ENCODE peak calls at places on chromosomes 1 and 21, in ten cellular contexts. C, Y, Q, A, X, O, D, L, U and P are unnamed samples. For H3K27me3, the result is how much of the 10 kb centered on the place peaks cover.

GRCh38 chr21:31340942-31341487 is 3.0 kb downstream of the TIAM1 start:
- DNase-seq in C (no peak), Y (no peak), Q (no peak), A (no peak), X (no peak), O (no peak), D (no peak), L (no peak), U (no peak), P (no peak)

GRCh38 chr1:45018599-45019230 is 6.7 kb downstream of the UROD start:
- DNase-seq in C (no peak), Y (peak), Q (peak), A (peak), X (peak), O (peak), D (peak), L (peak), U (peak), P (no peak)

GRCh38 chr1:93346472-93346991 is 825 bp downstream of the DR1 start:
- DNase-seq in C (no peak), Y (peak), Q (peak), A (peak), X (peak), O (peak), D (peak), L (no peak), U (no peak), P (no peak)

GRCh38 chr21:42781150-42781980 is 98.0 kb downstream of the WDR4 start:
- DNase-seq in C (peak), Y (peak), Q (no peak), A (peak), X (no peak), O (peak), D (peak), L (peak), U (peak), P (no peak)

GRCh38 chr21:44713846-44714245 is 2.5 kb upstream of the TSPEAR start:
- DNase-seq in C (no peak), Y (peak), Q (no peak), A (no peak), X (no peak), O (no peak), D (no peak), L (no peak), U (no peak), P (no peak)

GRCh38 chr1:101178341-101178687 is 58.5 kb upstream of the S1PR1 start:
- DNase-seq in C (no peak), Y (no peak), Q (no peak), A (no peak), X (no peak), O (peak), D (no peak), L (no peak), U (no peak), P (no peak)

GRCh38 chr1:196317535-196318522 is 290.4 kb downstream of the KCNT2 start:
- DNase-seq in C (peak), Y (peak), Q (peak), A (peak), X (no peak), O (peak), D (no peak), L (peak), U (no peak), P (no peak)

GRCh38 chr1:41568204-41568603 is 83.7 kb upstream of the EDN2 start:
- DNase-seq in C (no peak), Y (peak), Q (no peak), A (no peak), X (no peak), O (no peak), D (no peak), L (no peak), U (peak), P (no peak)

GRCh38 chr1:168979303-168979702 is 127.2 kb upstream of the ATP1B1 start:
- DNase-seq in C (peak), Y (no peak), Q (no peak), A (no peak), X (no peak), O (no peak), D (no peak), L (no peak), U (no peak), P (no peak)

GRCh38 chr1:1038694-1039093 is 18.8 kb downstream of the AGRN start:
- DNase-seq in C (no peak), Y (no peak), Q (no peak), A (no peak), X (no peak), O (no peak), D (no peak), L (no peak), U (no peak), P (no peak)

GRCh38 chr1:155729031-155729898 is 40.4 kb downstream of the DAP3 start:
- DNase-seq in C (peak), Y (peak), Q (peak), A (peak), X (peak), O (peak), D (peak), L (no peak), U (no peak), P (peak)

GRCh38 chr1:228804640-228805413 is 69.5 kb downstream of the RHOU start:
- DNase-seq in C (no peak), Y (peak), Q (no peak), A (no peak), X (no peak), O (no peak), D (no peak), L (no peak), U (no peak), P (no peak)

GRCh38 chr1:21261551-21262281 is 28.5 kb downstream of the ECE1 start:
- DNase-seq in C (peak), Y (peak), Q (peak), A (peak), X (no peak), O (peak), D (no peak), L (no peak), U (no peak), P (peak)

GRCh38 chr1:168987923-168988322 is 118.6 kb upstream of the ATP1B1 start:
- DNase-seq in C (no peak), Y (no peak), Q (no peak), A (no peak), X (no peak), O (no peak), D (no peak), L (no peak), U (no peak), P (no peak)

GRCh38 chr1:235077571-235078479 is 50.8 kb downstream of the TOMM20 start:
- DNase-seq in C (no peak), Y (no peak), Q (no peak), A (no peak), X (no peak), O (peak), D (no peak), L (no peak), U (no peak), P (no peak)

GRCh38 chr1:39900662-39901485 is 843 bp downstream of the MYCL start:
- DNase-seq in C (no peak), Y (peak), Q (no peak), A (peak), X (no peak), O (peak), D (peak), L (peak), U (peak), P (no peak)

GRCh38 chr1:51924455-51924854 is 45.9 kb upstream of the NRDC start:
- DNase-seq in C (no peak), Y (no peak), Q (peak), A (no peak), X (no peak), O (peak), D (no peak), L (no peak), U (no peak), P (no peak)

GRCh38 chr1:111706921-111707320 is 32.3 kb downstream of the INKA2 start:
- DNase-seq in C (no peak), Y (no peak), Q (peak), A (no peak), X (no peak), O (no peak), D (no peak), L (no peak), U (no peak), P (no peak)

GRCh38 chr1:56095924-56096655 is 483.3 kb downstream of the PLPP3 start:
- DNase-seq in C (peak), Y (no peak), Q (peak), A (no peak), X (no peak), O (peak), D (no peak), L (no peak), U (no peak), P (no peak)

GRCh38 chr1:164720329-164721036 is 161.5 kb downstream of the PBX1 start:
- DNase-seq in C (no peak), Y (no peak), Q (peak), A (no peak), X (no peak), O (no peak), D (no peak), L (no peak), U (no peak), P (no peak)

GRCh38 chr1:12454406-12455391 is 163.3 kb downstream of the DHRS3 start:
- DNase-seq in C (peak), Y (no peak), Q (peak), A (peak), X (no peak), O (peak), D (peak), L (no peak), U (no peak), P (peak)

GRCh38 chr21:38229260-38229877 is 27.4 kb upstream of the KCNJ15 start:
- DNase-seq in C (no peak), Y (peak), Q (no peak), A (no peak), X (no peak), O (no peak), D (no peak), L (no peak), U (no peak), P (no peak)

GRCh38 chr1:94276900-94277581 is 39.7 kb upstream of the ARHGAP29 start:
- DNase-seq in C (peak), Y (no peak), Q (peak), A (no peak), X (no peak), O (peak), D (no peak), L (no peak), U (no peak), P (no peak)

GRCh38 chr21:29163381-29164115 is 33.1 kb downstream of the MAP3K7CL start:
- DNase-seq in C (no peak), Y (no peak), Q (no peak), A (no peak), X (no peak), O (peak), D (no peak), L (no peak), U (no peak), P (no peak)

GRCh38 chr1:58356402-58356801 is 190.1 kb downstream of the OMA1 start:
- DNase-seq in C (no peak), Y (no peak), Q (no peak), A (peak), X (no peak), O (no peak), D (no peak), L (no peak), U (no peak), P (no peak)

GRCh38 chr1:163528710-163529348 is 207.1 kb downstream of the NUF2 start:
- DNase-seq in C (no peak), Y (no peak), Q (peak), A (peak), X (no peak), O (peak), D (no peak), L (peak), U (no peak), P (no peak)

GRCh38 chr1:153963850-153964331 is 554 bp upstream of the SLC39A1 start:
- DNase-seq in C (no peak), Y (peak), Q (peak), A (peak), X (no peak), O (peak), D (peak), L (peak), U (peak), P (no peak)

GRCh38 chr21:38388684-38389676 is 109.3 kb downstream of the ERG start:
- DNase-seq in C (no peak), Y (no peak), Q (peak), A (no peak), X (no peak), O (peak), D (no peak), L (no peak), U (no peak), P (no peak)

GRCh38 chr21:42423197-42423675 is 19.5 kb downstream of the UBASH3A start:
- DNase-seq in C (no peak), Y (no peak), Q (no peak), A (no peak), X (peak), O (no peak), D (no peak), L (no peak), U (no peak), P (no peak)

GRCh38 chr1:29247044-29247443 is 10.7 kb downstream of the PTPRU start:
- DNase-seq in C (no peak), Y (no peak), Q (no peak), A (no peak), X (no peak), O (no peak), D (no peak), L (no peak), U (no peak), P (no peak)

GRCh38 chr1:172359531-172359991 is 60.9 kb upstream of the C1orf105 start:
- DNase-seq in C (no peak), Y (no peak), Q (peak), A (no peak), X (no peak), O (peak), D (peak), L (no peak), U (no peak), P (no peak)

GRCh38 chr1:98688110-98688739 is 26.7 kb downstream of the SNX7 start:
- DNase-seq in C (no peak), Y (no peak), Q (no peak), A (no peak), X (no peak), O (no peak), D (no peak), L (no peak), U (no peak), P (no peak)

GRCh38 chr1:226443033-226443432 is 35.1 kb upstream of the PARP1 start:
- DNase-seq in C (no peak), Y (no peak), Q (no peak), A (no peak), X (no peak), O (no peak), D (no peak), L (no peak), U (no peak), P (no peak)

GRCh38 chr1:63524166-63524565 is 841 bp downstream of the EFCAB7 start:
- DNase-seq in C (no peak), Y (no peak), Q (no peak), A (no peak), X (no peak), O (peak), D (no peak), L (no peak), U (no peak), P (no peak)

GRCh38 chr21:44462090-44462833 is 7.0 kb downstream of the LRRC3 start:
- DNase-seq in C (no peak), Y (peak), Q (no peak), A (no peak), X (no peak), O (no peak), D (no peak), L (no peak), U (no peak), P (no peak)

GRCh38 chr1:12477936-12478611 is 139.9 kb downstream of the DHRS3 start:
- DNase-seq in C (peak), Y (no peak), Q (peak), A (peak), X (no peak), O (peak), D (peak), L (peak), U (peak), P (peak)

GRCh38 chr1:101051688-101052638 is 26.4 kb upstream of the DPH5 start:
- DNase-seq in C (no peak), Y (no peak), Q (no peak), A (no peak), X (no peak), O (no peak), D (no peak), L (no peak), U (no peak), P (no peak)

GRCh38 chr1:45122724-45123123 is 83.7 kb downstream of the ZSWIM5 start:
- DNase-seq in C (no peak), Y (peak), Q (no peak), A (no peak), X (no peak), O (no peak), D (no peak), L (no peak), U (no peak), P (no peak)

GRCh38 chr1:42730988-42731387 is 9.0 kb downstream of the CLDN19 start:
- DNase-seq in C (no peak), Y (peak), Q (no peak), A (no peak), X (no peak), O (peak), D (no peak), L (no peak), U (no peak), P (no peak)

DNA sequence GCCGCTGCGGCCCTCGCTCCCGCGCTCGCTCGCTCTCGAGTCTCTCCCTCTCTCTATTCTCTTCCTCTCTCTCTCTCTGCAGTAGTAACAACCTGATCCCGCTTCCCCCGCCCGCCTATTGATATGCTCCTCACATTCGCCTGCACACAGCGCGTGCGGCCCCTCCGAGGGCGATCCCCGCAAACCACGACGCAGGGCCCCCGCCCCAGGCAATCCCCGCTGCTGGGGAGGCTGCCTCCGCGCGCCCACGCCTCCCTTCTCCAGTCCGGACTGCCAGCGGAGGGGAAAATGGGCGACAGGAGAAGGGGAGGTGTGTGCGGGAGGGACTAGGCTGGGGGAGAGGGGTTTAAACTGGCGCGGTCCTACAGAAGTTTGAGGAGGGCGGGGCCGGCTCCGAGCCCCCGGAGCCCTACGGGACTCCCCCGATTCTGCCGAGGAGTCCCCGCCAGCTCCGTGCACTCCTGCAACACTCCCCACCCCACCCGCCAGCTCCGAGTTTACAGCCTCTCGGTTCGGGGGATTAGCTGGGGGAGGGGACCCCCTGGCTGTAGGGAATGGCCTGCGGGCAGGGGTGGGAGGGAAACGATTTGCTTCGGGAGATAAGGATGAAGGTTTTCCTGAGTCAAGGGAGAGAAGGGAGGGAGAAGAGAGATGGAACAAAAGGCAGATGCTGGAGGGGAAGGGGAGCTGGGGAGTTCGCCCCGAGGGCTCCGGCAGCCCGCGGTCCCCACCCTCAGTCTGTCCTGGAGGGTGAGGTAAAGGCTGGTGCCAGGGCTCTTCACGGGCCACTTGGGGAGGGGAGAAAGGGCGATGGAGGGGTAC is 66.6 kb downstream of the SYT2 start:
- DNase-seq in C (no peak), Y (peak), Q (no peak), A (peak), X (no peak), O (peak), D (no peak), L (no peak), U (no peak), P (no peak)
- H3K27me3 ChIP-seq in C (under half), Y (under half), Q (half or more), A (half or more), X (under half), O (half or more), D (under half), L (under half), U (under half), P (half or more)

GRCh38 chr1:198637157-198637556 is 1.7 kb upstream of the PTPRC start:
- DNase-seq in C (no peak), Y (no peak), Q (no peak), A (no peak), X (no peak), O (no peak), D (no peak), L (no peak), U (no peak), P (no peak)
- H3K4me3 ChIP-seq in C (no peak), Y (no peak), Q (no peak), A (no peak), X (peak), O (no peak), D (no peak), L (no peak), U (no peak), P (no peak)

DNA sequence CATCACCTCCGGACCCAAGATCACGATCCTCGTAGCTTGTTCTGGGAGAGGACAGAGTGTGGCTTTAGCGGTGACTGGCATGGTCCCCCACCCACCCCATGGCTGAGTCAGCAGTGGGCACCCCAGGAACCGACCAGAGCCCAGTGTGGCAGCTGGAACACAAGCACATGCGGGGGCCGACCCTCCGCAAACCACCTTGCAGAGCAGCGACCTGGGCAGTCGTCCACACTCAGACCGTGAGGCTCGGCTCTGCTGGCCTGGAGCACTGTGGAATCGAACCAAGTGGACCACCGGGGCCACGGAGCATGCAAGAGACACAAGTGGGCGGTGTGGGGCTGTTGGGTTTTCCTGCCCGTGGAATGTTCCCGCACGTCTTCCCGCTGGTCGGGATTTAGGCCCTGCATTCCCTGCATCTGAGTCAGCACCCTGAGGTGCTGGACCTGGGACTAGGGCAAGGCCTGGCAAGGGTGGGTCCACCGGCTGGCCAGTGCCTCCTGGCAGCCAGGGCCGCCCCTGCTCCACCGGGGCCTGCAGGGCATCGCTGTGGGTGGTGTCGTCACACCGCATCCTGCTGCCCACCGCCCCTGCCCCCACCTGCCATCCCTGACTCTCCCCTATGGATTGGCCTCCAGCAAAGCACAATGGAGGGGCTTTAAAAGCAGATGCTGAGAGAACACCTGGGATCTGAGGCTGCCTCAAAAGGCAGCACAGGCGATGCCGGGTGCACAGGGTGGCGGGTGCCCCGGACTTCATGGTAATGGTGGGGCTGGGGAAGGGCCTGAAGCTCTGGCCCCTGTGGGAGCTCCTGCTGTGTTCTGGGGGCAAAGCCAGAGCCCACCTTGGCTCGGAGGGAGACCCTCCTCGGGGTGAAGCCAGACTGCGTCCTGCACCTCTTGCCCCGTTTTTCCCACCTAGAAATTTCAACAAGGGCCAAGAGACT is 18.5 kb downstream of the MORN1 start:
- DNase-seq in C (no peak), Y (peak), Q (peak), A (no peak), X (peak), O (no peak), D (no peak), L (no peak), U (peak), P (no peak)
- H3K27me3 ChIP-seq in C (under half), Y (under half), Q (under half), A (under half), X (under half), O (under half), D (under half), L (under half), U (under half), P (under half)

GRCh38 chr1:167441222-167441621 is 77.1 kb downstream of the CD247 start:
- DNase-seq in C (no peak), Y (peak), Q (no peak), A (no peak), X (no peak), O (no peak), D (no peak), L (no peak), U (no peak), P (no peak)

GRCh38 chr1:167440345-167440744 is 78.0 kb downstream of the CD247 start:
- DNase-seq in C (no peak), Y (peak), Q (no peak), A (no peak), X (no peak), O (no peak), D (no peak), L (no peak), U (no peak), P (no peak)

GRCh38 chr1:167440776-167441175 is 77.6 kb downstream of the CD247 start:
- DNase-seq in C (no peak), Y (peak), Q (no peak), A (no peak), X (no peak), O (no peak), D (no peak), L (no peak), U (no peak), P (no peak)

GRCh38 chr1:167438171-167439138 is 79.9 kb downstream of the CD247 start:
- DNase-seq in C (no peak), Y (no peak), Q (no peak), A (no peak), X (peak), O (no peak), D (no peak), L (no peak), U (no peak), P (no peak)

GRCh38 chr1:167439301-167439988 is 78.9 kb downstream of the CD247 start:
- DNase-seq in C (no peak), Y (peak), Q (peak), A (peak), X (peak), O (peak), D (no peak), L (peak), U (no peak), P (no peak)
- H3K4me3 ChIP-seq in C (no peak), Y (peak), Q (peak), A (peak), X (peak), O (peak), D (peak), L (peak), U (peak), P (peak)